ENCODE peak calls at places on chromosome 19, in four cellular contexts. One of them, this sample, is unnamed.

GRCh38 chr19:38073806-38074685 is 150.0 kb downstream of the DPF1 start:
- DNase-seq in H1: peak; percentile 65
- DNase-seq in H9: peak; percentile 76
- DNase-seq in mesendoderm: peak; percentile 76
- DNase-seq in this sample: peak; percentile 19

GRCh38 chr19:15476334-15476733 is 3.0 kb downstream of the PGLYRP2 start:
- DNase-seq in mesendoderm: no peak
- DNase-seq in H1: no peak
- DNase-seq in H9: no peak
- DNase-seq in this sample: no peak

GRCh38 chr19:35544110-35544802 is 1.2 kb upstream of the TMEM147 start:
- DNase-seq in H1: no peak
- DNase-seq in mesendoderm: no peak
- DNase-seq in H9: no peak
- DNase-seq in this sample: no peak

GRCh38 chr19:40802300-40803169 is 3.5 kb downstream of the EGLN2 start:
- DNase-seq in mesendoderm: no peak
- DNase-seq in H9: no peak
- DNase-seq in H1: no peak
- DNase-seq in this sample: no peak

GRCh38 chr19:36420961-36421748 is 2.7 kb upstream of the ZFP82 start:
- DNase-seq in H9: peak; percentile 31
- DNase-seq in H1: no peak
- DNase-seq in mesendoderm: peak; percentile 63
- DNase-seq in this sample: peak; percentile 27

GRCh38 chr19:45311640-45312039 is 11.0 kb downstream of the CKM start:
- DNase-seq in H9: peak; percentile 62
- DNase-seq in mesendoderm: no peak
- DNase-seq in H1: no peak
- DNase-seq in this sample: no peak

GRCh38 chr19:17487240-17488121 is 17.2 kb downstream of the SLC27A1 start:
- DNase-seq in H1: no peak
- DNase-seq in mesendoderm: no peak
- DNase-seq in H9: no peak
- DNase-seq in this sample: no peak

GRCh38 chr19:14086098-14086497 is 515 bp upstream of the C19orf67 start:
- DNase-seq in mesendoderm: no peak
- DNase-seq in H1: no peak
- DNase-seq in H9: no peak
- DNase-seq in this sample: no peak

GRCh38 chr19:48659768-48660167 is 13.0 kb downstream of the NTN5 start:
- DNase-seq in mesendoderm: no peak
- DNase-seq in H1: no peak
- DNase-seq in H9: no peak
- DNase-seq in this sample: no peak

GRCh38 chr19:14383898-14384669 is 2.8 kb downstream of the ADGRE5 start:
- DNase-seq in H1: no peak
- DNase-seq in H9: no peak
- DNase-seq in mesendoderm: peak; percentile 44
- DNase-seq in this sample: peak; percentile 55

GRCh38 chr19:38617764-38618589 is at the start of gene MAP4K1:
- DNase-seq in H1: no peak
- DNase-seq in mesendoderm: no peak
- DNase-seq in H9: no peak
- DNase-seq in this sample: no peak

GRCh38 chr19:28603453-28603852 is 609.5 kb downstream of the UQCRFS1 start:
- DNase-seq in H1: no peak
- DNase-seq in mesendoderm: no peak
- DNase-seq in H9: no peak
- DNase-seq in this sample: no peak

GRCh38 chr19:13866463-13867046 is 10.4 kb upstream of the NANOS3 start:
- DNase-seq in H9: no peak
- DNase-seq in mesendoderm: no peak
- DNase-seq in H1: no peak
- DNase-seq in this sample: no peak

GRCh38 chr19:8666814-8667405 is 31.7 kb downstream of the ACTL9 start:
- DNase-seq in H1: no peak
- DNase-seq in H9: no peak
- DNase-seq in mesendoderm: no peak
- DNase-seq in this sample: no peak

GRCh38 chr19:916645-917322 is 349 bp upstream of the KISS1R start:
- DNase-seq in H1: peak; percentile 79
- DNase-seq in mesendoderm: no peak
- DNase-seq in H9: peak; percentile 61
- DNase-seq in this sample: no peak

GRCh38 chr19:42531313-42531712 is 3.0 kb upstream of the CEACAM1 start:
- DNase-seq in H1: peak; percentile 38
- DNase-seq in mesendoderm: no peak
- DNase-seq in H9: no peak
- DNase-seq in this sample: no peak

GRCh38 chr19:35309481-35310279 is 17.7 kb downstream of the MAG start:
- DNase-seq in H1: no peak
- DNase-seq in mesendoderm: no peak
- DNase-seq in H9: no peak
- DNase-seq in this sample: peak; percentile 16

GRCh38 chr19:31261651-31262331 is 87.4 kb downstream of the TSHZ3 start:
- DNase-seq in mesendoderm: no peak
- DNase-seq in H1: no peak
- DNase-seq in H9: no peak
- DNase-seq in this sample: peak; percentile 38

GRCh38 chr19:41327499-41328156 is 17.7 kb downstream of the CCDC97 start:
- DNase-seq in H9: peak; percentile 66
- DNase-seq in mesendoderm: no peak
- DNase-seq in H1: peak; percentile 71
- DNase-seq in this sample: peak; percentile 49

GRCh38 chr19:57771417-57771816 is 1.9 kb downstream of the ZNF586 start:
- DNase-seq in mesendoderm: no peak
- DNase-seq in H9: no peak
- DNase-seq in H1: no peak
- DNase-seq in this sample: no peak

GRCh38 chr19:51143486-51143885 is 1.4 kb downstream of the SIGLEC7 start:
- DNase-seq in mesendoderm: no peak
- DNase-seq in H1: no peak
- DNase-seq in H9: no peak
- DNase-seq in this sample: no peak

GRCh38 chr19:50549059-50549926 is 18.9 kb downstream of the LRRC4B start:
- DNase-seq in H9: no peak
- DNase-seq in H1: no peak
- DNase-seq in mesendoderm: no peak
- DNase-seq in this sample: no peak

GRCh38 chr19:50435221-50435620 is 2.5 kb downstream of the MYBPC2 start:
- DNase-seq in H1: no peak
- DNase-seq in mesendoderm: no peak
- DNase-seq in H9: no peak
- DNase-seq in this sample: no peak

GRCh38 chr19:39676004-39676403 is 20.3 kb downstream of the LGALS16 start:
- DNase-seq in H9: no peak
- DNase-seq in mesendoderm: no peak
- DNase-seq in H1: peak; percentile 4
- DNase-seq in this sample: no peak

GRCh38 chr19:41302624-41303351 is 7.2 kb upstream of the CCDC97 start:
- DNase-seq in mesendoderm: no peak
- DNase-seq in H9: no peak
- DNase-seq in H1: no peak
- DNase-seq in this sample: no peak

GRCh38 chr19:19627716-19628498 is at the start of gene LPAR2:
- DNase-seq in H9: peak; percentile 78
- DNase-seq in H1: peak; percentile 89
- DNase-seq in mesendoderm: peak; percentile 81
- DNase-seq in this sample: no peak

GRCh38 chr19:49492573-49493411 is 3.4 kb upstream of the RPS11 start:
- DNase-seq in H9: no peak
- DNase-seq in mesendoderm: no peak
- DNase-seq in H1: peak; percentile 57
- DNase-seq in this sample: peak; percentile 27

GRCh38 chr19:43439183-43440063 is 24.7 kb downstream of the TEX101 start:
- DNase-seq in H9: no peak
- DNase-seq in H1: no peak
- DNase-seq in mesendoderm: no peak
- DNase-seq in this sample: no peak

GRCh38 chr19:24033962-24034342 is 53.0 kb upstream of the ZNF254 start:
- DNase-seq in H9: no peak
- DNase-seq in mesendoderm: peak; percentile 60
- DNase-seq in H1: no peak
- DNase-seq in this sample: peak; percentile 71

GRCh38 chr19:14433454-14434156 is 499 bp downstream of the PKN1 start:
- DNase-seq in mesendoderm: no peak
- DNase-seq in H9: no peak
- DNase-seq in H1: peak; percentile 61
- DNase-seq in this sample: no peak

GRCh38 chr19:49244256-49244655 is 80.7 kb downstream of the SLC6A16 start:
- DNase-seq in H1: peak; percentile 35
- DNase-seq in H9: no peak
- DNase-seq in mesendoderm: no peak
- DNase-seq in this sample: no peak

GRCh38 chr19:33699754-33700407 is 78.1 kb downstream of the CHST8 start:
- DNase-seq in H1: no peak
- DNase-seq in H9: no peak
- DNase-seq in mesendoderm: no peak
- DNase-seq in this sample: no peak

GRCh38 chr19:4985551-4985991 is 16.7 kb downstream of the KDM4B start:
- DNase-seq in H9: no peak
- DNase-seq in H1: no peak
- DNase-seq in mesendoderm: no peak
- DNase-seq in this sample: no peak

GRCh38 chr19:36524617-36525016 is 3.5 kb downstream of the ZNF260 start:
- DNase-seq in H9: no peak
- DNase-seq in H1: no peak
- DNase-seq in mesendoderm: no peak
- DNase-seq in this sample: no peak

GRCh38 chr19:46131485-46132143 is 7.1 kb upstream of the IGFL3 start:
- DNase-seq in H9: no peak
- DNase-seq in H1: no peak
- DNase-seq in mesendoderm: no peak
- DNase-seq in this sample: no peak

GRCh38 chr19:55229789-55230182 is 1.2 kb upstream of the TMEM86B start:
- DNase-seq in H1: no peak
- DNase-seq in H9: no peak
- DNase-seq in mesendoderm: no peak
- DNase-seq in this sample: no peak

GRCh38 chr19:7197169-7197759 is 97.0 kb downstream of the INSR start:
- DNase-seq in H9: peak; percentile 90
- DNase-seq in H1: peak; percentile 80
- DNase-seq in mesendoderm: peak; percentile 95
- DNase-seq in this sample: peak; percentile 96
- H3K56ac ChIP-seq in H9: no peak overlapping the region
- H3K56ac ChIP-seq in H1: peak overlapping the region; percentile 30
- H3K56ac ChIP-seq in mesendoderm: peak overlapping the region; percentile 84
- H3K56ac ChIP-seq in this sample: no peak overlapping the region

GRCh38 chr19:22515435-22515834 is 93.3 kb upstream of the ZNF98 start:
- DNase-seq in H9: no peak
- DNase-seq in mesendoderm: no peak
- DNase-seq in H1: no peak
- DNase-seq in this sample: no peak
- H3K56ac ChIP-seq in H9: no peak overlapping the region
- H3K56ac ChIP-seq in mesendoderm: no peak overlapping the region
- H3K56ac ChIP-seq in H1: no peak overlapping the region
- H3K56ac ChIP-seq in this sample: no peak overlapping the region

GRCh38 chr19:47608074-47608907 is 643 bp upstream of the BICRA start:
- DNase-seq in mesendoderm: peak; percentile 96
- DNase-seq in H9: peak; percentile 93
- DNase-seq in H1: peak; percentile 97
- DNase-seq in this sample: peak; percentile 90
- H3K56ac ChIP-seq in mesendoderm: peak overlapping the region; percentile 100
- H3K56ac ChIP-seq in H9: no peak overlapping the region
- H3K56ac ChIP-seq in H1: peak overlapping the region; percentile 34
- H3K56ac ChIP-seq in this sample: peak overlapping the region; percentile 83

GRCh38 chr19:10052602-10053360 is 33.3 kb upstream of the SHFL start:
- DNase-seq in H1: no peak
- DNase-seq in mesendoderm: no peak
- DNase-seq in H9: no peak
- DNase-seq in this sample: no peak
- H3K56ac ChIP-seq in H1: no peak overlapping the region
- H3K56ac ChIP-seq in mesendoderm: no peak overlapping the region
- H3K56ac ChIP-seq in H9: no peak overlapping the region
- H3K56ac ChIP-seq in this sample: no peak overlapping the region

GRCh38 chr19:3475449-3475848 is 4.9 kb downstream of the SMIM24 start:
- DNase-seq in mesendoderm: no peak
- DNase-seq in H1: no peak
- DNase-seq in H9: no peak
- DNase-seq in this sample: no peak
- H3K56ac ChIP-seq in mesendoderm: no peak overlapping the region
- H3K56ac ChIP-seq in H1: no peak overlapping the region
- H3K56ac ChIP-seq in H9: no peak overlapping the region
- H3K56ac ChIP-seq in this sample: no peak overlapping the region

DNA sequence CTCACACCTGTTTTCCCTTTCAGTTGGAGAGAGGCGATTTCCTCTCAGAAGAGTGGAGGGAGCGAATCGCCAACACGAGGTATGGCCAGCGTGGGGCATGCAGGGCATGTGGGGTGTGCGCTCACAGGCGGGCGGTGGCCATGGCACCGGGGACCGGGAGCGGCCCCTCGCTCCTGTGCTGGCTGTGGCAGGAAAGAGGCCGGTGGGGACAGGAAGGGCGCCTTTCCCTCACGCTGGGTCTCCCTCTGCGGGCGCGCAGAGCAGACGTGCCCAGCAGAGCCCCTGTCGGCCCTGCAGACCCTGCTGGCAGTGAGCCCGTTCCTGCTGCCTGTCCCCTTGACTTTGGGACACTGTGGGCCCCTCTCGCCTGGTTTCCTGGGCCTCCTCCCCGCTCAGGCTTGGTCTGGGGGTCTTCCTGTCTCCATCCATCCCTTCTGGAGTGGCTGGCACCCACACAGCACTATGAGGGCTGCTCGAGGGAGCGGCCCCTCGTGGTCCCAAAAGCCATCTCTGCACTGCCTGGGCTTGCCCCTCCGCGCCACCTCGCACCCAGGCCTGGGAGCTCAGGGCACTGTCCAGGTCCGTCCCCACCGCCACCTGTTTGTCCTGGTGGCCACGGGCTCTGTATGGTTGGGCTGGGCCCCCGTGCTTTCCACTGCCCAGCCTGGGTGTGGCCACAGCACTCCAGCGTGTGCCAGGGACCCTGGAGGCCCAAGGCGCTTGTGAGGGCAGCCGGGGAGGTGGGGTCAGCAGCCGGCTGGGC is 36.1 kb downstream of the PLEKHJ1 start:
- DNase-seq in H1: no peak
- DNase-seq in mesendoderm: no peak
- DNase-seq in H9: no peak
- DNase-seq in this sample: no peak
- H3K56ac ChIP-seq in H1: no peak overlapping the region
- H3K56ac ChIP-seq in mesendoderm: no peak overlapping the region
- H3K56ac ChIP-seq in H9: no peak overlapping the region
- H3K56ac ChIP-seq in this sample: no peak overlapping the region